ENCODE peak calls at places on chromosomes 7 and 10, in six cellular contexts. E is fibroblast of lung, M is endothelial cell of umbilical vein, C is DND-41, Z is GM23248, H is GM23338. P is an unnamed sample.

GRCh38 chr7:74020396-74020795 is 7.6 kb upstream of the ELN start:
- DNase-seq in E (no peak), M (no peak), C (no peak), Z (no peak), H (no peak), P (no peak)

GRCh38 chr7:150450491-150450992 is at the start of gene GIMAP8:
- DNase-seq in E (no peak), M (peak), C (peak), Z (no peak), H (peak), P (no peak)

GRCh38 chr10:98269435-98269912 is 1.5 kb upstream of the LOXL4 start:
- DNase-seq in E (peak), M (peak), C (no peak), Z (peak), H (peak), P (peak)

GRCh38 chr10:77577666-77578229 is 59.9 kb downstream of the KCNMA1 start:
- DNase-seq in E (no peak), M (no peak), C (no peak), Z (no peak), H (no peak), P (no peak)

GRCh38 chr10:15715619-15716227 is 4.0 kb downstream of the ITGA8 start:
- DNase-seq in E (no peak), M (peak), C (no peak), Z (peak), H (peak), P (peak)

GRCh38 chr10:1121311-1121970 is 65.3 kb downstream of the WDR37 start:
- DNase-seq in E (no peak), M (no peak), C (no peak), Z (no peak), H (no peak), P (no peak)

GRCh38 chr7:131071786-131072504 is 255.7 kb upstream of the MKLN1 start:
- DNase-seq in E (peak), M (peak), C (no peak), Z (peak), H (peak), P (no peak)

GRCh38 chr7:44283381-44284211 is 41.8 kb downstream of the CAMK2B start:
- DNase-seq in E (no peak), M (no peak), C (no peak), Z (no peak), H (no peak), P (no peak)

GRCh38 chr7:29099896-29100847 is 46.2 kb downstream of the CPVL start:
- DNase-seq in E (no peak), M (no peak), C (no peak), Z (no peak), H (no peak), P (no peak)

GRCh38 chr10:33032354-33033254 is 74.6 kb upstream of the ITGB1 start:
- DNase-seq in E (peak), M (peak), C (no peak), Z (peak), H (no peak), P (no peak)

GRCh38 chr7:69517985-69518731 is 80.1 kb upstream of the AUTS2 start:
- DNase-seq in E (peak), M (no peak), C (no peak), Z (no peak), H (peak), P (no peak)

GRCh38 chr10:114045071-114045737 is 1.5 kb downstream of the ADRB1 start:
- DNase-seq in E (no peak), M (peak), C (no peak), Z (peak), H (peak), P (peak)

GRCh38 chr10:62843591-62843990 is 27.4 kb upstream of the EGR2 start:
- DNase-seq in E (no peak), M (no peak), C (no peak), Z (no peak), H (peak), P (no peak)

GRCh38 chr7:156845379-156846101 is 47.4 kb downstream of the LMBR1 start:
- DNase-seq in E (no peak), M (no peak), C (no peak), Z (no peak), H (no peak), P (no peak)

GRCh38 chr7:48087349-48087748 is 1.7 kb upstream of the UPP1 start:
- DNase-seq in E (peak), M (peak), C (no peak), Z (peak), H (peak), P (no peak)

GRCh38 chr7:129831424-129832058 is 121.2 kb downstream of the UBE2H start:
- DNase-seq in E (peak), M (peak), C (no peak), Z (peak), H (peak), P (peak)

GRCh38 chr10:100713049-100713858 is 32.1 kb upstream of the PAX2 start:
- DNase-seq in E (no peak), M (no peak), C (no peak), Z (peak), H (peak), P (no peak)
- TF ChIP-seq EZH2 in E (peak), M (peak), C (no peak), Z (no peak), H (peak), P (peak)

GRCh38 chr10:22026287-22026686 is 22.8 kb upstream of the DNAJC1 start:
- DNase-seq in E (no peak), M (no peak), C (no peak), Z (no peak), H (no peak), P (no peak)

GRCh38 chr10:22030421-22030820 is 26.9 kb upstream of the DNAJC1 start:
- DNase-seq in E (no peak), M (no peak), C (no peak), Z (no peak), H (no peak), P (no peak)

GRCh38 chr10:22027666-22028238 is 24.2 kb upstream of the DNAJC1 start:
- DNase-seq in E (no peak), M (no peak), C (no peak), Z (no peak), H (no peak), P (no peak)

DNA sequence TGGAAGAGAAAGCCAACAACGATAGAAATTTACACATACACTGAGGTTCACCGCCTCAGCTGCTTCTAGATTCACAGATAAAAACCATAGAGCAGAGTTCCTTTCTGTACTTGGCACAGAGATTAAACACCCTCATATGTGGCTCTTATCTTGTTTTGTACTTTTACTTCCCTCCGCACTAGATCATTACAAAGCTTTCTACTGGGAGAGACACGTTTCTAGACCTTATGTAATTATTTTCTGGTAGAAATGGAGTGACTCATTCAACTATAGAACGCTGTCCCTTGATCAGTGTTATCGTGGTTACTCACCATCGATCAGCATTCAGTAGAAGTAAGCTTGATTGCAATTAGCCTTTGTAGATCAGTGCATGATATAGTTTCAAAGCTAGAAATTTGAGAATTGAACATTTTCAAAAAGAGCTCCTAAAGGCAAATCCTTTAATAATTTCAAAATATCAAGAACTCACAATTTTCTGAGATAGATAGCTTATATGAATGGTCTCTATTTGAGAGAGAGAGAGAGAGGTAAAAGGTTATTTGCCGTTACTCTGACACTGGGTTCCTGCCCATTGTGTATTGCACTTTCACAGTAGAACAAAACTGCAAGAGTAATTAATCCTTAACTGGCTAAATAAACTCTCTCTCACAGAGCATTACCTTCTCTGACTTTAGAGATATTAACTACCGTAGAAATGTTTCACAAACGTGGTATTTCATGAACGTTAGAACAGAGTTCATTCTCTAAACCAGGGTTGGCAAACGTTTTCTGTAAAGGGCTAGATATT is 26.1 kb upstream of the DNAJC1 start:
- DNase-seq in E (no peak), M (no peak), C (no peak), Z (no peak), H (no peak), P (no peak)
- H2AFZ ChIP-seq in E (no peak), M (no peak), C (no peak), Z (no peak), H (peak), P (no peak)

GRCh38 chr7:19117870-19118608 is 603 bp upstream of the TWIST1 start:
- DNase-seq in E (no peak), M (no peak), C (no peak), Z (peak), H (peak), P (no peak)

GRCh38 chr7:19117081-19117869 is at the start of gene TWIST1:
- DNase-seq in E (peak), M (no peak), C (no peak), Z (peak), H (peak), P (peak)

GRCh38 chr7:19119901-19120486 is 2.6 kb upstream of the TWIST1 start:
- DNase-seq in E (no peak), M (no peak), C (no peak), Z (peak), H (peak), P (no peak)

GRCh38 chr7:19119372-19119771 is 1.9 kb upstream of the TWIST1 start:
- DNase-seq in E (no peak), M (no peak), C (no peak), Z (peak), H (no peak), P (no peak)

DNA sequence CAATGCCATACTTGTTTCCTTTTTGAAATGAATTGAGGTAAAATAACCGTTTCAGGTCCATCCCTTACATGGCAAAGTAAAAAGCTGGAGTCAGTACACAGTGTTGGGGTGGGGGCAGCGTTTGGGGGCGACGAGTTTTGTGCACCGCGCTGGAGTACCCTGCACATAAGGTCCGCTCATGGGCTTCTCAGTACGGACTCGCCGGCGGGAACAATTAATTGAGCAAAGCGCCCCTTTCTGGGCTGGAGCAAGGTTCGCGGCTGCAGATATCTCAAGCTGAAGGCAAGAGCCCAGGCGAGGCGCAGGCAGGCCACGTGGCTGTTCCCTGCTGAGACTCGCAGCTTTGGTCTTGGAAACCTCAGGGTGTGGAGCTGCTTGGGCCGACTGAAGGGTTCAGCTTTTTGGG is 1.5 kb upstream of the TWIST1 start:
- DNase-seq in E (no peak), M (no peak), C (no peak), Z (peak), H (peak), P (no peak)
- TF ChIP-seq EZH2 in E (no peak), M (peak), C (no peak), Z (no peak), H (peak), P (peak)

GRCh38 chr7:155811895-155812761 is at the start of gene SHH:
- DNase-seq in E (peak), M (peak), C (no peak), Z (peak), H (peak), P (peak)
- H2AFZ ChIP-seq in E (no peak), M (no peak), C (no peak), Z (no peak), H (no peak), P (peak)

GRCh38 chr10:93475871-93476270 is 6.3 kb downstream of the MYOF start:
- DNase-seq in E (peak), M (peak), C (no peak), Z (peak), H (no peak), P (no peak)
- TF ChIP-seq EZH2 in E (no peak), M (no peak), C (no peak), Z (no peak), H (no peak), P (no peak)

GRCh38 chr10:85666106-85666505 is 700.5 kb downstream of the GRID1 start:
- DNase-seq in E (no peak), M (no peak), C (no peak), Z (no peak), H (no peak), P (no peak)
- H2AFZ ChIP-seq in E (no peak), M (no peak), C (no peak), Z (no peak), H (no peak), P (no peak)

DNA sequence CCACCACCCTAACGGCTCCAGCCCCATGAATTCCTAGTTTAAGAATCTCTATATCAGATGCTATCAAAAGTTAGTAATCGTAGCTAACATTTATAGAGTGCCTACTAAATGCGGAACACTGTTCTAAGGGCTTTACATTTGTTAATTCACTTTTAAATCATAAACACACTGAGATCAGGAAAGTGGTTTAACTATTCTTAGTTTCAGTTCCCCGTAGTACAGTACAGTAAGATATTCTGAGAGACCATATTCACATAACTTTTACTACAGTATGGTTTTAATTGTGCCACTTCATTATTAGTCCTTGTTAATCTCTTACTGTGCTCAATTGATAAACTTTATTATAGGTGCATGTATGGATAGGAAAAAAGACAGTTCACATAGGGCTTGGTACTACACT is 22.5 kb downstream of the SYPL1 start:
- DNase-seq in E (no peak), M (no peak), C (no peak), Z (no peak), H (no peak), P (no peak)
- TF ChIP-seq EZH2 in E (no peak), M (no peak), C (no peak), Z (no peak), H (no peak), P (no peak)

DNA sequence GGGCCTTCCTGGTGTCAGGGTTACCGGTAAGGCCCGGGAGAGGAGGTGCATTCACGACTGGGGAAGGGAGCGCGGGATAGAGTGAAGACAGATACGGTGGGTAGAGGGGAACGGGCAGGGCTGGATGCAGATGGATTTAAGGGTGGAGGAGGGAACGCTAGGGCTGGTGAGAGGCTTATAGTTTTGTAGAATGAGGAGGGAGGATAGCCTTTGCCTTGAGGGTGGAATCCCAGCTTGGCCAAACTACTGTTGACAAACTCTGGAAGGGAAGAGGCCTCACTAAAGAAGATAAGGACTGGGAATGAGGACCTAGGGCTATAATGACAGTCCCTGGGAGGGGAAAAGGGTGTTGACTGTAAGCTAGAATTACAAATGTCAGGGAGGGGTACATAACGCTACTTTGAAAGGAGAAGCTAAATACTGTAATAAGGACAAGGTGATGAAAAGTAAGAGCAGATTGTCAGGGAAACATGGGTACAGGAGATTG is 662 bp downstream of the BTRC start:
- DNase-seq in E (no peak), M (no peak), C (no peak), Z (peak), H (no peak), P (no peak)
- H2AFZ ChIP-seq in E (peak), M (peak), C (peak), Z (peak), H (peak), P (peak)

DNA sequence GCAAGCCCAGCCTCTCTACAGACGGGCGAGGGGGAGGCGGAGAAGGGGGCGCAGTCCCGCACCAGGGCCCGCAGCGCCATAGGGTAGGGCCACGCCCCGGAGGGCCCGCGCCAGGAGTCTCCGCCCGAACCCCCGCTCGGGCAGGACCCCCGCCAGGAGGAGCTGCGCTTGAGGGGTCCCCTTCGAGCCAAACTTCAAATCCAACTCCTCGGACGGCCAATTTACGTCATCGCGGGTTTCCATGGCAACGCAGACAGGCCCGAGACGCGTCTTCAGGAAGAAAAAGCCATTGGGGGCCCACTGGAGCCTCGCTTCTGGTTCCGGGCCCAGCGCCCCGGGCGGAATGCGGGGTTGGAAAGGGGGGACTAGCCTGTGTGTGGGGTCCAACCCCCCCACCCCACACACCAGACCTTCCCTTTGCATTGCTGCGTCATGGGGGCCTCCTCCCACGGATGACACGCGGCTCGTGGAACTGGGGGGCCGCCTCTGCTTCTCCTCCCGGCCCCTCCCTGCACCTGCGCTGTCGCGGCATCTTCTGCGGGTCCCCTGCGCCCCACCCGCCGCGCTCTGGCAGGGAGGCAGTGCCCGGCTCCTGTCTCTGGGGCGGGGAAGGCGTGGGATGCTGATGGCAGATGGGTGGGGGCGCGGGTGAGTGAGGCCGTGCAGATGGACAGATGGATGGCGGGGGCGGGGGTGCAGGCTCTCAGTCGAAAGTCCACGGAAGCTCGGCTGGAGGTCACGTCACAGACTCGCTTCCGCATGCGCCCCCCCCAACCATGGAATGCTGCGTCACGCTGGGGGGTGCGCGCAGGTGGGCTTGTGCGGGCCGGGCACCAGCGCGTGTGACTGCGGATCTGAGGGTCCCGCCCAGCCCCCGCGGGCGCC is 1.2 kb downstream of the CALY start:
- DNase-seq in E (peak), M (no peak), C (no peak), Z (peak), H (peak), P (peak)
- TF ChIP-seq EZH2 in E (no peak), M (peak), C (no peak), Z (peak), H (no peak), P (no peak)

P was measured in hepatocyte.